ENCODE peak calls at places on chromosomes 1 and 21, in seven cellular contexts. One of them, this sample, is unnamed.

GRCh38 chr1:12067900-12068821 is 5.1 kb downstream of the TNFRSF8 start:
- DNase-seq in BE2C: no peak
- DNase-seq in adipocyte: peak; percentile 68
- DNase-seq in astrocyte: peak; percentile 80
- DNase-seq in Peyer's patch: no peak
- DNase-seq in upper lobe of left lung: no peak
- DNase-seq in tibial artery: no peak
- DNase-seq in this sample: no peak

GRCh38 chr1:6260433-6260934 is 414 bp downstream of the GPR153 start:
- DNase-seq in BE2C: no peak
- DNase-seq in adipocyte: peak; percentile 46
- DNase-seq in astrocyte: no peak
- DNase-seq in Peyer's patch: no peak
- DNase-seq in upper lobe of left lung: no peak
- DNase-seq in tibial artery: no peak
- DNase-seq in this sample: no peak

GRCh38 chr1:93056214-93056613 is 22.9 kb upstream of the MTF2 start:
- DNase-seq in BE2C: no peak
- DNase-seq in adipocyte: peak; percentile 50
- DNase-seq in astrocyte: peak; percentile 21
- DNase-seq in Peyer's patch: no peak
- DNase-seq in upper lobe of left lung: no peak
- DNase-seq in tibial artery: no peak
- DNase-seq in this sample: no peak

GRCh38 chr1:5651964-5652751 is 340.1 kb downstream of the NPHP4 start:
- DNase-seq in BE2C: no peak
- DNase-seq in adipocyte: no peak
- DNase-seq in astrocyte: no peak
- DNase-seq in Peyer's patch: peak; percentile 40
- DNase-seq in upper lobe of left lung: peak; percentile 32
- DNase-seq in tibial artery: no peak
- DNase-seq in this sample: no peak

GRCh38 chr1:6454856-6455751 is 10.9 kb downstream of the TNFRSF25 start:
- DNase-seq in BE2C: no peak
- DNase-seq in adipocyte: peak; percentile 22
- DNase-seq in astrocyte: no peak
- DNase-seq in Peyer's patch: no peak
- DNase-seq in upper lobe of left lung: peak; percentile 83
- DNase-seq in tibial artery: no peak
- DNase-seq in this sample: peak; percentile 47

GRCh38 chr1:10075732-10076131 is 43.0 kb downstream of the UBE4B start:
- DNase-seq in BE2C: no peak
- DNase-seq in adipocyte: no peak
- DNase-seq in astrocyte: no peak
- DNase-seq in Peyer's patch: no peak
- DNase-seq in upper lobe of left lung: no peak
- DNase-seq in tibial artery: no peak
- DNase-seq in this sample: no peak

GRCh38 chr21:45334134-45334533 is 46.4 kb upstream of the POFUT2 start:
- DNase-seq in BE2C: peak; percentile 2
- DNase-seq in adipocyte: no peak
- DNase-seq in astrocyte: no peak
- DNase-seq in Peyer's patch: no peak
- DNase-seq in upper lobe of left lung: no peak
- DNase-seq in tibial artery: no peak
- DNase-seq in this sample: no peak

GRCh38 chr1:63245186-63245585 is 77.2 kb upstream of the FOXD3 start:
- DNase-seq in BE2C: no peak
- DNase-seq in adipocyte: no peak
- DNase-seq in astrocyte: no peak
- DNase-seq in Peyer's patch: no peak
- DNase-seq in upper lobe of left lung: no peak
- DNase-seq in tibial artery: no peak
- DNase-seq in this sample: no peak

GRCh38 chr21:45596704-45597318 is 46.7 kb upstream of the PCBP3 start:
- DNase-seq in BE2C: peak; percentile 88
- DNase-seq in adipocyte: peak; percentile 81
- DNase-seq in astrocyte: no peak
- DNase-seq in Peyer's patch: peak; percentile 93
- DNase-seq in upper lobe of left lung: no peak
- DNase-seq in tibial artery: peak; percentile 44
- DNase-seq in this sample: peak; percentile 87

GRCh38 chr1:167936068-167936929 is at the start of gene DCAF6:
- DNase-seq in BE2C: peak; percentile 98
- DNase-seq in adipocyte: peak; percentile 99
- DNase-seq in astrocyte: peak; percentile 97
- DNase-seq in Peyer's patch: peak; percentile 98
- DNase-seq in upper lobe of left lung: peak; percentile 99
- DNase-seq in tibial artery: peak; percentile 98
- DNase-seq in this sample: peak; percentile 92

GRCh38 chr21:18902641-18903040 is 499.1 kb upstream of the TMPRSS15 start:
- DNase-seq in BE2C: no peak
- DNase-seq in adipocyte: no peak
- DNase-seq in astrocyte: no peak
- DNase-seq in Peyer's patch: no peak
- DNase-seq in upper lobe of left lung: no peak
- DNase-seq in tibial artery: no peak
- DNase-seq in this sample: no peak

GRCh38 chr1:205914730-205915129 is 28.5 kb downstream of the SLC26A9 start:
- DNase-seq in BE2C: no peak
- DNase-seq in adipocyte: no peak
- DNase-seq in astrocyte: no peak
- DNase-seq in Peyer's patch: no peak
- DNase-seq in upper lobe of left lung: no peak
- DNase-seq in tibial artery: no peak
- DNase-seq in this sample: no peak

GRCh38 chr1:177948336-177948972 is 21.4 kb downstream of the SEC16B start:
- DNase-seq in BE2C: peak; percentile 27
- DNase-seq in adipocyte: peak; percentile 89
- DNase-seq in astrocyte: peak; percentile 37
- DNase-seq in Peyer's patch: peak; percentile 67
- DNase-seq in upper lobe of left lung: no peak
- DNase-seq in tibial artery: peak; percentile 57
- DNase-seq in this sample: no peak

GRCh38 chr1:50369830-50370229 is 53.4 kb downstream of the DMRTA2 start:
- DNase-seq in BE2C: no peak
- DNase-seq in adipocyte: no peak
- DNase-seq in astrocyte: no peak
- DNase-seq in Peyer's patch: no peak
- DNase-seq in upper lobe of left lung: no peak
- DNase-seq in tibial artery: no peak
- DNase-seq in this sample: no peak

GRCh38 chr21:26949830-26950229 is 17.1 kb downstream of the ADAMTS5 start:
- DNase-seq in BE2C: no peak
- DNase-seq in adipocyte: no peak
- DNase-seq in astrocyte: no peak
- DNase-seq in Peyer's patch: no peak
- DNase-seq in upper lobe of left lung: no peak
- DNase-seq in tibial artery: no peak
- DNase-seq in this sample: no peak

GRCh38 chr1:225691861-225692516 is 39.1 kb upstream of the ENAH start:
- DNase-seq in BE2C: no peak
- DNase-seq in adipocyte: peak; percentile 52
- DNase-seq in astrocyte: peak; percentile 99
- DNase-seq in Peyer's patch: no peak
- DNase-seq in upper lobe of left lung: no peak
- DNase-seq in tibial artery: no peak
- DNase-seq in this sample: no peak

GRCh38 chr1:64046243-64046642 is 157.2 kb upstream of the UBE2U start:
- DNase-seq in BE2C: no peak
- DNase-seq in adipocyte: no peak
- DNase-seq in astrocyte: no peak
- DNase-seq in Peyer's patch: no peak
- DNase-seq in upper lobe of left lung: no peak
- DNase-seq in tibial artery: no peak
- DNase-seq in this sample: no peak

GRCh38 chr21:36697473-36698159 is 1.3 kb upstream of the SIM2 start:
- DNase-seq in BE2C: no peak
- DNase-seq in adipocyte: no peak
- DNase-seq in astrocyte: no peak
- DNase-seq in Peyer's patch: no peak
- DNase-seq in upper lobe of left lung: peak; percentile 71
- DNase-seq in tibial artery: no peak
- DNase-seq in this sample: no peak

GRCh38 chr1:55679971-55680370 is 464.8 kb upstream of the USP24 start:
- DNase-seq in BE2C: no peak
- DNase-seq in adipocyte: peak; percentile 58
- DNase-seq in astrocyte: peak; percentile 77
- DNase-seq in Peyer's patch: no peak
- DNase-seq in upper lobe of left lung: no peak
- DNase-seq in tibial artery: no peak
- DNase-seq in this sample: no peak

GRCh38 chr1:55478742-55479141 is 263.6 kb upstream of the USP24 start:
- DNase-seq in BE2C: no peak
- DNase-seq in adipocyte: peak; percentile 36
- DNase-seq in astrocyte: peak; percentile 26
- DNase-seq in Peyer's patch: no peak
- DNase-seq in upper lobe of left lung: no peak
- DNase-seq in tibial artery: no peak
- DNase-seq in this sample: no peak

GRCh38 chr21:42056996-42057689 is 14.0 kb upstream of the UMODL1 start:
- DNase-seq in BE2C: no peak
- DNase-seq in adipocyte: peak; percentile 72
- DNase-seq in astrocyte: peak; percentile 98
- DNase-seq in Peyer's patch: peak; percentile 65
- DNase-seq in upper lobe of left lung: peak; percentile 69
- DNase-seq in tibial artery: peak; percentile 54
- DNase-seq in this sample: no peak

GRCh38 chr21:40556442-40556968 is 290.5 kb downstream of the DSCAM start:
- DNase-seq in BE2C: no peak
- DNase-seq in adipocyte: no peak
- DNase-seq in astrocyte: no peak
- DNase-seq in Peyer's patch: no peak
- DNase-seq in upper lobe of left lung: no peak
- DNase-seq in tibial artery: no peak
- DNase-seq in this sample: no peak
- H3K9me3 ChIP-seq in BE2C: no peaks in the 10 kb centered on the region
- H3K9me3 ChIP-seq in adipocyte: no peaks in the 10 kb centered on the region
- H3K9me3 ChIP-seq in astrocyte: no peaks in the 10 kb centered on the region
- H3K9me3 ChIP-seq in Peyer's patch: no peaks in the 10 kb centered on the region
- H3K9me3 ChIP-seq in upper lobe of left lung: no peaks in the 10 kb centered on the region
- H3K9me3 ChIP-seq in tibial artery: no peaks in the 10 kb centered on the region
- H3K9me3 ChIP-seq in this sample: no peaks in the 10 kb centered on the region

GRCh38 chr1:3998086-3998485 is 98.0 kb upstream of the C1orf174 start:
- DNase-seq in BE2C: no peak
- DNase-seq in adipocyte: no peak
- DNase-seq in astrocyte: no peak
- DNase-seq in Peyer's patch: no peak
- DNase-seq in upper lobe of left lung: no peak
- DNase-seq in tibial artery: no peak
- DNase-seq in this sample: no peak

GRCh38 chr1:4001461-4001860 is 101.4 kb upstream of the C1orf174 start:
- DNase-seq in BE2C: no peak
- DNase-seq in adipocyte: no peak
- DNase-seq in astrocyte: no peak
- DNase-seq in Peyer's patch: peak; percentile 33
- DNase-seq in upper lobe of left lung: no peak
- DNase-seq in tibial artery: no peak
- DNase-seq in this sample: no peak

GRCh38 chr1:4000811-4001251 is 100.8 kb upstream of the C1orf174 start:
- DNase-seq in BE2C: no peak
- DNase-seq in adipocyte: no peak
- DNase-seq in astrocyte: no peak
- DNase-seq in Peyer's patch: peak; percentile 24
- DNase-seq in upper lobe of left lung: no peak
- DNase-seq in tibial artery: no peak
- DNase-seq in this sample: no peak

GRCh38 chr1:4002061-4002521 is 102.0 kb upstream of the C1orf174 start:
- DNase-seq in BE2C: no peak
- DNase-seq in adipocyte: no peak
- DNase-seq in astrocyte: no peak
- DNase-seq in Peyer's patch: peak; percentile 30
- DNase-seq in upper lobe of left lung: no peak
- DNase-seq in tibial artery: no peak
- DNase-seq in this sample: no peak

DNA sequence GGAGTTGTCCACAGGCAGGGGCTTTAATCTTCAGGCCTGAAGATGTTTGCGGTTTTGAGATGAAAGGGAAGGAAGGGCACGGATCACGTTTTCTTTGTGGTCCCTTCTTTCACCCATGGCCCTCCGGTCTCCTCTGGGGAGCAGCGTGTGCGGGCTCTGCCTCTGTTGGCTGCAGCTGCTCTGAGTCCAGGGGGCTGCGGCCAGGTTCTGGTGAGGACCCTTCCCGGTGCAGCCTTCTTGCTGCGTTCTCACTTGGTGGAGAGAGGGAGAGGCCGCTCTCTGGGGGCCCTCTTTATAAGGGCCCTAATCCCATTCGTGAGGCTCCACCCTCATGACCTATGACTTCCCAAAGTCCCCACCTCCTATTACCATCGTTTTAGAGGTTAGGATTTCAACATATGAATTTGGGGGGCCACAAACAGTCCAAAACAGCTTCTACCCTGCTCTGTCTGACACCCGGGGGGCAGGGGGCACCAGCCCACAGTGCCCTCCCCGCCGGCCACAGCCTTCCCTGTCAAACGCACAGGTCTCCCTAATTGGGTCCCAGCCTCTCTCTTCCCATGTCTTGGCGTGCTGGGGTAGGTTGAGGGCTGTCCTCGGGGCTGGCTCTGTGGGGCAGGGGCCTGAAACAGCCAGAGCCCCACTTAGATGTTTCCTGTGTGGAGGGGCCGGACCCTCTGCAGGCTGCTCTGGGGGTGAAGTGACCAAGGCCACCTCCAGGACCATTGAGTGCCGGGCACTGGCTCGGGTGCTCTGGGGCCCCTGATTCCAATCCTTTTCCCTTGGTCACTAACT is 100.1 kb upstream of the C1orf174 start:
- DNase-seq in BE2C: no peak
- DNase-seq in adipocyte: no peak
- DNase-seq in astrocyte: no peak
- DNase-seq in Peyer's patch: no peak
- DNase-seq in upper lobe of left lung: no peak
- DNase-seq in tibial artery: no peak
- DNase-seq in this sample: no peak
- H3K9me3 ChIP-seq in BE2C: no peaks in the 10 kb centered on the region
- H3K9me3 ChIP-seq in adipocyte: no peaks in the 10 kb centered on the region
- H3K9me3 ChIP-seq in astrocyte: peaks cover 3% of the 10 kb centered on the region
- H3K9me3 ChIP-seq in Peyer's patch: no peaks in the 10 kb centered on the region
- H3K9me3 ChIP-seq in upper lobe of left lung: no peaks in the 10 kb centered on the region
- H3K9me3 ChIP-seq in tibial artery: no peaks in the 10 kb centered on the region
- H3K9me3 ChIP-seq in this sample: no peaks in the 10 kb centered on the region

GRCh38 chr1:227604446-227604845 is 41.1 kb downstream of the ZNF678 start:
- DNase-seq in BE2C: no peak
- DNase-seq in adipocyte: peak; percentile 1
- DNase-seq in astrocyte: peak; percentile 7
- DNase-seq in Peyer's patch: no peak
- DNase-seq in upper lobe of left lung: no peak
- DNase-seq in tibial artery: no peak
- DNase-seq in this sample: no peak
- H3K9me3 ChIP-seq in BE2C: no peaks in the 10 kb centered on the region
- H3K9me3 ChIP-seq in adipocyte: peaks cover 32% of the 10 kb centered on the region
- H3K9me3 ChIP-seq in astrocyte: peaks cover 5% of the 10 kb centered on the region
- H3K9me3 ChIP-seq in Peyer's patch: no peaks in the 10 kb centered on the region
- H3K9me3 ChIP-seq in upper lobe of left lung: peaks cover 8% of the 10 kb centered on the region
- H3K9me3 ChIP-seq in tibial artery: no peaks in the 10 kb centered on the region
- H3K9me3 ChIP-seq in this sample: no peaks in the 10 kb centered on the region

DNA sequence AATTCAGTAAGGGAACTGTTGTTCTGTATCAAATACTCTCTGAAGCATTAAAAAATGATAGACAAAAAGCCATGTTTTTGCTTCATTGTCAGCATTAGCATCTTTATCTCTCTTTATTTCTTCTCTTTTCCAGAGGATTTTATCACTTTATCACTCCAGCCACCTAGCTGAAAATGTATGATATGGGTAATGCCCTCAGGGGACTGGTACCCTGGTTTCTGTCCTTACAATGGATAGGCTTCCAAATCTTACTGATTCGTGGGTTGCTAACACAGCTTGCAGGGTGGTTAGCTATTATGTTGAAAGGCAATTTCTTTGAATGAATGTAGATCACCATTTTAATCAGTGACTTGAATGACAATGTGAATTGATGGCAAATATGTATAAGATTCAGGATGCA is 23.3 kb upstream of the HRNR start:
- DNase-seq in BE2C: no peak
- DNase-seq in adipocyte: no peak
- DNase-seq in astrocyte: no peak
- DNase-seq in Peyer's patch: no peak
- DNase-seq in upper lobe of left lung: no peak
- DNase-seq in tibial artery: no peak
- DNase-seq in this sample: no peak
- H3K9me3 ChIP-seq in BE2C: no peaks in the 10 kb centered on the region
- H3K9me3 ChIP-seq in adipocyte: no peaks in the 10 kb centered on the region
- H3K9me3 ChIP-seq in astrocyte: no peaks in the 10 kb centered on the region
- H3K9me3 ChIP-seq in Peyer's patch: no peaks in the 10 kb centered on the region
- H3K9me3 ChIP-seq in upper lobe of left lung: no peaks in the 10 kb centered on the region
- H3K9me3 ChIP-seq in tibial artery: no peaks in the 10 kb centered on the region
- H3K9me3 ChIP-seq in this sample: no peaks in the 10 kb centered on the region

This sample was measured in T-helper 17 cell.